ENCODE peak calls at places on chromosomes 12 and 14, in nine cellular contexts. One of them, this sample, is unnamed.

GRCh38 chr14:72924332-72924731 is 1.9 kb upstream of the DCAF4 start:
- DNase-seq in fibroblast of the aortic adventitia: no peak
- DNase-seq in fibroblast of lung: no peak
- DNase-seq in astrocyte of the spinal cord: no peak
- DNase-seq in NCI-H1694 treated with DMSO at 0.1 percent for 48 hours: no peak
- DNase-seq in RPMI7951: peak; percentile 25
- DNase-seq in hypothalamus: no peak
- DNase-seq in NCI-H345: peak; percentile 46
- DNase-seq in progenitor cell of endocrine pancreas: no peak
- DNase-seq in this sample: no peak

GRCh38 chr12:50550530-50551223 is 45.9 kb downstream of the DIP2B start:
- DNase-seq in RPMI7951: no peak
- DNase-seq in hypothalamus: no peak
- DNase-seq in progenitor cell of endocrine pancreas: no peak
- DNase-seq in astrocyte of the spinal cord: no peak
- DNase-seq in NCI-H345: no peak
- DNase-seq in fibroblast of lung: peak; percentile 34
- DNase-seq in NCI-H1694 treated with DMSO at 0.1 percent for 48 hours: no peak
- DNase-seq in fibroblast of the aortic adventitia: peak; percentile 73
- DNase-seq in this sample: no peak

GRCh38 chr12:132426349-132427176 is 63.4 kb upstream of the FBRSL1 start:
- DNase-seq in fibroblast of lung: no peak
- DNase-seq in fibroblast of the aortic adventitia: no peak
- DNase-seq in astrocyte of the spinal cord: no peak
- DNase-seq in NCI-H345: no peak
- DNase-seq in progenitor cell of endocrine pancreas: no peak
- DNase-seq in NCI-H1694 treated with DMSO at 0.1 percent for 48 hours: no peak
- DNase-seq in hypothalamus: no peak
- DNase-seq in RPMI7951: no peak
- DNase-seq in this sample: no peak

GRCh38 chr14:59268011-59268410 is 79.5 kb downstream of the DAAM1 start:
- DNase-seq in NCI-H345: no peak
- DNase-seq in progenitor cell of endocrine pancreas: no peak
- DNase-seq in RPMI7951: peak; percentile 40
- DNase-seq in fibroblast of lung: peak; percentile 62
- DNase-seq in fibroblast of the aortic adventitia: no peak
- DNase-seq in hypothalamus: no peak
- DNase-seq in astrocyte of the spinal cord: no peak
- DNase-seq in NCI-H1694 treated with DMSO at 0.1 percent for 48 hours: no peak
- DNase-seq in this sample: no peak

GRCh38 chr14:91113829-91114078 is at the start of gene DGLUCY:
- DNase-seq in progenitor cell of endocrine pancreas: no peak
- DNase-seq in NCI-H345: peak; percentile 81
- DNase-seq in astrocyte of the spinal cord: no peak
- DNase-seq in NCI-H1694 treated with DMSO at 0.1 percent for 48 hours: peak; percentile 91
- DNase-seq in hypothalamus: no peak
- DNase-seq in RPMI7951: no peak
- DNase-seq in fibroblast of lung: peak; percentile 78
- DNase-seq in fibroblast of the aortic adventitia: peak; percentile 75
- DNase-seq in this sample: no peak

GRCh38 chr12:56867216-56867615 is 67.0 kb downstream of the SDR9C7 start:
- DNase-seq in progenitor cell of endocrine pancreas: no peak
- DNase-seq in RPMI7951: no peak
- DNase-seq in hypothalamus: no peak
- DNase-seq in fibroblast of the aortic adventitia: no peak
- DNase-seq in NCI-H345: no peak
- DNase-seq in NCI-H1694 treated with DMSO at 0.1 percent for 48 hours: no peak
- DNase-seq in astrocyte of the spinal cord: no peak
- DNase-seq in fibroblast of lung: no peak
- DNase-seq in this sample: no peak

GRCh38 chr12:80622271-80622670 is 85.2 kb upstream of the MYF6 start:
- DNase-seq in hypothalamus: no peak
- DNase-seq in fibroblast of lung: peak; percentile 16
- DNase-seq in NCI-H345: no peak
- DNase-seq in RPMI7951: peak; percentile 60
- DNase-seq in astrocyte of the spinal cord: peak; percentile 34
- DNase-seq in progenitor cell of endocrine pancreas: no peak
- DNase-seq in NCI-H1694 treated with DMSO at 0.1 percent for 48 hours: no peak
- DNase-seq in fibroblast of the aortic adventitia: peak; percentile 8
- DNase-seq in this sample: no peak

GRCh38 chr12:11805043-11805442 is 155.6 kb downstream of the ETV6 start:
- DNase-seq in fibroblast of lung: no peak
- DNase-seq in RPMI7951: no peak
- DNase-seq in astrocyte of the spinal cord: no peak
- DNase-seq in fibroblast of the aortic adventitia: no peak
- DNase-seq in hypothalamus: no peak
- DNase-seq in progenitor cell of endocrine pancreas: no peak
- DNase-seq in NCI-H345: no peak
- DNase-seq in NCI-H1694 treated with DMSO at 0.1 percent for 48 hours: no peak
- DNase-seq in this sample: no peak

GRCh38 chr12:95641299-95641947 is 90.1 kb upstream of the USP44 start:
- DNase-seq in progenitor cell of endocrine pancreas: no peak
- DNase-seq in NCI-H1694 treated with DMSO at 0.1 percent for 48 hours: no peak
- DNase-seq in astrocyte of the spinal cord: no peak
- DNase-seq in RPMI7951: no peak
- DNase-seq in fibroblast of the aortic adventitia: no peak
- DNase-seq in hypothalamus: no peak
- DNase-seq in fibroblast of lung: no peak
- DNase-seq in NCI-H345: no peak
- DNase-seq in this sample: no peak

GRCh38 chr12:132827763-132828703 is 636 bp downstream of the GOLGA3 start:
- DNase-seq in NCI-H1694 treated with DMSO at 0.1 percent for 48 hours: no peak
- DNase-seq in NCI-H345: peak; percentile 13
- DNase-seq in hypothalamus: no peak
- DNase-seq in RPMI7951: peak; percentile 65
- DNase-seq in fibroblast of the aortic adventitia: peak; percentile 83
- DNase-seq in fibroblast of lung: peak; percentile 85
- DNase-seq in astrocyte of the spinal cord: peak; percentile 80
- DNase-seq in progenitor cell of endocrine pancreas: peak; percentile 18
- DNase-seq in this sample: peak; percentile 56

GRCh38 chr14:104925941-104926609 is 1.4 kb downstream of the PLD4 start:
- DNase-seq in RPMI7951: no peak
- DNase-seq in NCI-H1694 treated with DMSO at 0.1 percent for 48 hours: no peak
- DNase-seq in NCI-H345: no peak
- DNase-seq in astrocyte of the spinal cord: no peak
- DNase-seq in fibroblast of the aortic adventitia: no peak
- DNase-seq in fibroblast of lung: peak; percentile 6
- DNase-seq in hypothalamus: no peak
- DNase-seq in progenitor cell of endocrine pancreas: no peak
- DNase-seq in this sample: no peak

GRCh38 chr12:132210223-132211055 is 66.2 kb downstream of the NOC4L start:
- DNase-seq in astrocyte of the spinal cord: no peak
- DNase-seq in fibroblast of lung: no peak
- DNase-seq in RPMI7951: no peak
- DNase-seq in progenitor cell of endocrine pancreas: no peak
- DNase-seq in NCI-H345: no peak
- DNase-seq in hypothalamus: no peak
- DNase-seq in NCI-H1694 treated with DMSO at 0.1 percent for 48 hours: no peak
- DNase-seq in fibroblast of the aortic adventitia: no peak
- DNase-seq in this sample: no peak

GRCh38 chr12:5333096-5333495 is 98.8 kb upstream of the NTF3 start:
- DNase-seq in progenitor cell of endocrine pancreas: no peak
- DNase-seq in astrocyte of the spinal cord: no peak
- DNase-seq in fibroblast of lung: no peak
- DNase-seq in fibroblast of the aortic adventitia: no peak
- DNase-seq in NCI-H1694 treated with DMSO at 0.1 percent for 48 hours: no peak
- DNase-seq in hypothalamus: no peak
- DNase-seq in RPMI7951: no peak
- DNase-seq in NCI-H345: no peak
- DNase-seq in this sample: no peak

This sample was measured in stimulated activated naive CD8-positive, alpha-beta T cell treated with anti-CD3 and anti-CD28 coated beads, Interleukin-15, amount 100 ng/mL, for 72 hours.